ENCODE peak calls at places on chromosomes 2 and 18, in four cellular contexts. A is brain microvascular endothelial cell, Y is CD14-positive monocyte, K is WTC11. F is an unnamed sample.

GRCh38 chr2:205218056-205218455 is 464.2 kb upstream of the NRP2 start:
- DNase-seq in Y (no peak), K (no peak), A (peak), F (no peak)

GRCh38 chr2:201781583-201782051 is 884 bp upstream of the ALS2 start:
- DNase-seq in Y (no peak), A (no peak), K (no peak), F (no peak)

GRCh38 chr2:32061973-32062861 is 1.1 kb upstream of the SPAST start:
- DNase-seq in K (no peak), A (peak), Y (no peak), F (no peak)

GRCh38 chr18:23981369-23981768 is 33.2 kb upstream of the TTC39C start:
- DNase-seq in A (no peak), K (no peak), Y (no peak), F (no peak)

GRCh38 chr2:31347788-31348187 is 66.8 kb downstream of the XDH start:
- DNase-seq in K (no peak), Y (no peak), A (peak), F (no peak)

GRCh38 chr2:29663266-29663665 is 258.1 kb downstream of the ALK start:
- DNase-seq in K (no peak), A (peak), Y (no peak), F (no peak)

GRCh38 chr2:21010813-21011439 is 32.9 kb downstream of the APOB start:
- DNase-seq in K (no peak), A (no peak), Y (no peak), F (no peak)

GRCh38 chr2:191927991-191928390 is 81.1 kb upstream of the CAVIN2 start:
- DNase-seq in A (peak), K (no peak), Y (no peak), F (no peak)

GRCh38 chr18:24827500-24827899 is 367.1 kb downstream of the HRH4 start:
- DNase-seq in Y (no peak), K (no peak), A (no peak), F (no peak)

GRCh38 chr2:180405520-180405919 is 398.4 kb upstream of the CWC22 start:
- DNase-seq in K (no peak), A (no peak), Y (no peak), F (no peak)

GRCh38 chr2:55902971-55903370 is 20.6 kb downstream of the EFEMP1 start:
- DNase-seq in Y (no peak), A (no peak), K (no peak), F (no peak)

GRCh38 chr2:241315879-241316700 is at the start of gene SEPTIN2:
- DNase-seq in A (peak), Y (no peak), K (no peak), F (peak)

GRCh38 chr18:63159590-63159989 is 160.0 kb downstream of the BCL2 start:
- DNase-seq in A (no peak), K (no peak), Y (no peak), F (no peak)

GRCh38 chr18:12121175-12122095 is 27.8 kb downstream of the ANKRD62 start:
- DNase-seq in A (peak), K (peak), Y (no peak), F (peak)

GRCh38 chr18:23503967-23504352 is 649 bp downstream of the RMC1 start:
- DNase-seq in A (no peak), K (no peak), Y (no peak), F (no peak)

GRCh38 chr2:223586261-223586660 is 15.9 kb downstream of the SCG2 start:
- DNase-seq in Y (no peak), K (no peak), A (peak), F (no peak)

GRCh38 chr2:150885236-150885635 is 376.4 kb downstream of the RBM43 start:
- DNase-seq in Y (no peak), A (no peak), K (no peak), F (no peak)

GRCh38 chr2:125471963-125472362 is 1184.0 kb upstream of the GYPC start:
- DNase-seq in K (peak), A (peak), Y (no peak), F (peak)

GRCh38 chr2:199950396-199950795 is 4.9 kb downstream of the TYW5 start:
- DNase-seq in A (no peak), K (no peak), Y (no peak), F (no peak)

GRCh38 chr2:112181571-112182290 is 43.5 kb downstream of the FBLN7 start:
- DNase-seq in K (peak), Y (no peak), A (no peak), F (no peak)

DNA sequence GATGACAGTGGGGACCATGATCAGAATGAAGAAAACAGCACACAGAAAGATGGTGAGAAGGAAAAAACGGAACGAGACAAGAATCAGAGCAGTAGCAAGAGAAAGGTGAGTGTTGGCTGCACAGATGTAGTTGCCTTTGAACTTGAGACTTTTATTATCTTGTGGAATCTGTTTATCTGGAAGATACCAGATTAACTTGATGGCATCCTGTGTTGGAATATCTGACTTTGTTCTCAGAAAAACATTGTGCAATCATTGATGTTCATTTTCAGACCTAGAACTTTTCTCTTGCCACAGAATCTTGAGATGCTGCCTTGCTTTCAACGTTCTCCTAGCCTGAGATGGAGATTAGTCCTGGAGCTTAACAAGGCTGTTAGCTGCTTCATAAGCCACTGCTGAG is 5.9 kb downstream of the EIF4E2 start:
- DNase-seq in Y (no peak), K (no peak), A (no peak), F (no peak)
- TF ChIP-seq CTCF in Y (no peak), K (no peak), A (no peak), F (no peak)

DNA sequence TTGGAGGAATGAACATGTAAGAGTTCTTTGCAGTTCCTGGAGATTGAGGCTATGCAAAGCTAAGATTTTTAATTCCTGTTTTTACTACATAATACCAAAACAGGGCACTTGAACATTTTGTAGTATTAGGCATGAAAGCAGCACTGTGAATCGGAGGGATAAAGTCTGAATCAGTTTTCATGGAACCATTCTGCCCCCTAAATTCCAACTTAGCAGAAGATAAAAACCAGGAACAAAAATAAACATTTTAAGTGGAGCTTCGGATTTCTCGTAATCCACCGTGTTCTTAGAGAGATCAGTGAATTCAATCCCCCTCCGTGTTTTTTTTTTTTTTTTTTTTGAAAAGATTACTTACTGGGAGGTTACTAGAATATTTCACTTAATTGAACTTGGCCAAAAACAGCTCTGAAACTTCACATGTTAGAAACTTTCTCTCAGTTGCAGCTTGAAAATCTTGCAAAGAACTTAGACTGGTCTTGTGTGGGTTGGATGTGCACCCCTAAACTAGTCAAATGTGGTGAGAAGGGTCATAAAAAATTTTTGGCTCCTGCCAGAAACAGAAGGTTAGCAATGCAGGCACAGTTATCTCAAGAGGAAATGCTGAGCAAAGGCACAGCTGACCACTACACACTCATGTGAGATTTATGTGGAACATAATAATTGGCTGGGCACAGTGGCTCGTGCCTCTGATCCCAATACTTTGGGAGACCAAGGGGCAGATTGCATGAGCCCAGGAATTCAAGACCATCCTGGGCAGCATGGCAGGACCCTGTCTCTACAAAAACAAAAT is 145.4 kb upstream of the RNF152 start:
- DNase-seq in K (no peak), Y (no peak), A (peak), F (no peak)
- TF ChIP-seq CTCF in K (no peak), Y (no peak), A (no peak), F (no peak)

DNA sequence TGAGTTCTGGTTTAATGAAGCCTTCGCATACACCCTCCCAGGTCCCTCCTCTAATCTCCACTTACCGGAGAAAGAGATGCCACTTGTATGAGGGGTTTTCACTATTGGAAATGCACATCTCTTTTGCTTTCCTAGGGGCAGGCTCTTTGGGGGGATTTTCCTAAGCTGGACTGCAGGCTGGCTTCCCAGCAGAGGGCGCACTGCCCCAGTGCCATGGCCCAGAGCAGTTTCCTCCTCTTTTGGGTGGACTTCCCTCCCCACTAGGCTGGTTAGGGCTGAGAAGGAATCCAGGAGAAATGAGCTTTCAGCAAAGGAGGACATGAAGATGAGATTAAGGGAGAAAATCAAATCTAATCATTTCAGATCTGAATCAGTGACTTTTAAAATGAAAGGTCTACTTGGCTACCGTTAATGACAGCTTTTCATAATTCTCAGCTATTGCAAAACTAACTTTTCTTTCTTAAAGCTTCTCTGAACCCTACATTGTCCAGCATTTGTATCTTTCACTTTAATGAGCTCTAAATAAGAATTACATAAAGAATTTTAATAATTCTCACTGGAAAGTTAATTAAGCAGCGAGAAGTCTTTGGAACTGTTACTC is 784.1 kb upstream of the FANCL start:
- DNase-seq in K (peak), A (peak), Y (no peak), F (peak)
- TF ChIP-seq CTCF in K (peak), A (peak), Y (peak), F (peak)

GRCh38 chr2:72894466-72894865 is 7.3 kb downstream of the SPR start:
- DNase-seq in A (no peak), Y (no peak), K (no peak), F (no peak)

GRCh38 chr2:72892506-72893173 is 5.4 kb downstream of the SPR start:
- DNase-seq in A (peak), K (peak), Y (peak), F (peak)

GRCh38 chr2:72895154-72895553 is 7.9 kb downstream of the SPR start:
- DNase-seq in Y (no peak), K (no peak), A (no peak), F (no peak)

GRCh38 chr2:72895759-72896281 is 8.6 kb downstream of the SPR start:
- DNase-seq in Y (no peak), K (no peak), A (peak), F (no peak)

GRCh38 chr2:72893594-72894319 is 6.5 kb downstream of the SPR start:
- DNase-seq in K (peak), A (peak), Y (no peak), F (peak)
- TF ChIP-seq CTCF in K (peak), A (peak), Y (peak), F (peak)

GRCh38 chr2:3649581-3649980 is 8.4 kb upstream of the ALLC start:
- DNase-seq in A (no peak), K (no peak), Y (no peak), F (no peak)
- TF ChIP-seq CTCF in A (no peak), K (no peak), Y (no peak), F (no peak)

DNA sequence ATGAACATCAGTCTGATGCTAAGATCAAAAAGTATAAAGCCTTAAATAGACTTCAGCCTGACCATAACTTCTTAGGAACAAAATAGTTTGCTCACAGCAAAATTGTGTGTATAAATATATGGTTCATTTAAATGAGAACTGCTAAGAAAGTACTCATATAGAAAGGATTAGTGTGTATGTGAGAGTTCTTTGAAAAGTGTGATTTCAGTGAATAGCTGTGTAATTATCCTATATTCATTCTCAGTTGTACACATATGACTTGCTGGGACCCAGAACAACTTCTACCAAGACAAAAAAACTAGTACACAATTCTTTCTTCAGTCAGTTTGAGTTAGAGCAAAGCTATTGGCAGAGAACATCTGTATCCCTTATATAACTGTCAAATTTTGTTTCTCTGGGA is 7.2 kb downstream of the BBS5 start:
- DNase-seq in A (no peak), K (no peak), Y (no peak), F (no peak)
- TF ChIP-seq CTCF in A (no peak), K (no peak), Y (no peak), F (no peak)

GRCh38 chr2:237956402-237956736 is 10.4 kb upstream of the UBE2F start:
- DNase-seq in A (no peak), Y (no peak), K (peak), F (peak)
- TF ChIP-seq CTCF in A (no peak), Y (no peak), K (no peak), F (no peak)

GRCh38 chr2:14427982-14428567 is 204.4 kb upstream of the LRATD1 start:
- DNase-seq in Y (no peak), K (no peak), A (peak), F (no peak)
- TF ChIP-seq CTCF in Y (no peak), K (no peak), A (peak), F (no peak)

GRCh38 chr18:31558567-31558966 is 33.1 kb upstream of the TTR start:
- DNase-seq in A (no peak), K (no peak), Y (no peak), F (no peak)

GRCh38 chr18:31554776-31555175 is 36.9 kb upstream of the TTR start:
- DNase-seq in A (no peak), Y (no peak), K (no peak), F (no peak)

GRCh38 chr18:31553800-31554199 is 37.9 kb upstream of the TTR start:
- DNase-seq in A (no peak), Y (no peak), K (no peak), F (no peak)

GRCh38 chr18:31555971-31556747 is 35.5 kb upstream of the TTR start:
- DNase-seq in K (peak), Y (no peak), A (peak), F (peak)

GRCh38 chr18:31557446-31557845 is 34.2 kb upstream of the TTR start:
- DNase-seq in Y (no peak), K (peak), A (no peak), F (no peak)
- TF ChIP-seq CTCF in Y (no peak), K (no peak), A (peak), F (peak)

DNA sequence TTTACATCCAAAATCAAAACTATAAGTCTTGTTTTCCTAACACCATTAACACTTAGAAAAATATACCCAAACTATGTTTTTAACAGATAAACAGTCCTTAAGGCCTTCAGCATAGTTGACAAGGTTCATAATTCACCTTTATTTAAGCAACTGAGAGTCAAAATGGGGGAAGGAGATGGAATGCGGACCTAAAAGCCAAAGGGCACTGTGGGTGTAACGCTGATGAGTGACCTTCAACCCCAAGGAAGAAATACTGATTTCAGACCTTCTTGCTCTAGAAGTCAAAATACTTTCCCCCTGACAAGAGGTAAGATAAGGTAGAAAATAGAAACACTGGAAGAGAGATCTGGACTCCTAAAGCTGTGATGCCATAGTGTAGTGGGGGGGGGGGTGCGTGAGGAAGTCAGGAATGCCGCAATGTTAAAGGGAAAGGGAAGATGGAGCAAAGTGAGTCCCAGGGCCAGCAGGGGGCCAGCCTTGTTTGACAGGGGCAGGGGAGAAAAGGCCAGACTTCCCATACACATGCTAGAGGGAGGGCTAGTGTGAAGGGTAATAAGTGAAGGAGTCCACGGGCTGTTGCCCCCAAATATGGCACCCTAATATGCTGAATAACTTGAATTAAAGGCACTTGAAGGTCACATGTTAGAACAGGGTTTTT is 31.4 kb downstream of the CCDC93 start:
- DNase-seq in A (no peak), Y (no peak), K (peak), F (no peak)
- TF ChIP-seq CTCF in A (peak), Y (no peak), K (no peak), F (no peak)